ENCODE peak calls at places on chromosomes 7 and 10, in five cellular contexts. F is Peyer's patch, K is fibroblast of mammary gland, R is glutamatergic neuron, T is neural crest cell. G is an unnamed sample.

GRCh38 chr7:4274286-4274685 is 407.8 kb upstream of the FOXK1 start:
- DNase-seq in F (no peak), K (no peak), R (no peak), T (no peak), G (no peak)

GRCh38 chr10:58952162-58952561 is 224.3 kb upstream of the PHYHIPL start:
- DNase-seq in F (no peak), K (peak; percentile 65), R (no peak), T (no peak), G (no peak)

GRCh38 chr7:45086348-45087065 is 2.3 kb downstream of the NACAD start:
- DNase-seq in F (no peak), K (no peak), R (no peak), T (no peak), G (no peak)

GRCh38 chr10:126350216-126350992 is 37.9 kb downstream of the ADAM12 start:
- DNase-seq in F (no peak), K (peak; percentile 92), R (no peak), T (no peak), G (no peak)

GRCh38 chr10:22620929-22621328 is 93.4 kb downstream of the PIP4K2A start:
- DNase-seq in F (no peak), K (no peak), R (no peak), T (no peak), G (no peak)

GRCh38 chr7:44757311-44757710 is 8.7 kb downstream of the ZMIZ2 start:
- DNase-seq in F (no peak), K (no peak), R (no peak), T (no peak), G (no peak)

GRCh38 chr10:79229081-79229541 is 118.2 kb upstream of the PPIF start:
- DNase-seq in F (no peak), K (no peak), R (peak; percentile 65), T (no peak), G (no peak)

GRCh38 chr10:83680470-83680891 is 458.8 kb upstream of the GHITM start:
- DNase-seq in F (no peak), K (no peak), R (no peak), T (no peak), G (no peak)

GRCh38 chr7:104328308-104328969 is at the start of gene LHFPL3:
- DNase-seq in F (peak; percentile 39), K (no peak), R (peak; percentile 53), T (peak; percentile 18), G (peak; percentile 16)

GRCh38 chr7:38862666-38863065 is 46.3 kb downstream of the VPS41 start:
- DNase-seq in F (no peak), K (no peak), R (no peak), T (no peak), G (no peak)

GRCh38 chr10:102467971-102468438 is 16.7 kb upstream of the C10orf95 start:
- DNase-seq in F (peak; percentile 67), K (no peak), R (no peak), T (no peak), G (no peak)

GRCh38 chr7:97555845-97556431 is 175.9 kb upstream of the TAC1 start:
- DNase-seq in F (no peak), K (peak; percentile 8), R (no peak), T (no peak), G (no peak)

GRCh38 chr10:24358022-24358421 is 149.1 kb downstream of the KIAA1217 start:
- DNase-seq in F (no peak), K (no peak), R (no peak), T (no peak), G (no peak)

GRCh38 chr7:1591876-1592275 is 22.0 kb upstream of the PSMG3 start:
- DNase-seq in F (no peak), K (no peak), R (no peak), T (no peak), G (peak; percentile 18)

GRCh38 chr10:20855398-20856038 is 41.6 kb downstream of the NEBL start:
- DNase-seq in F (no peak), K (peak; percentile 60), R (no peak), T (no peak), G (no peak)

GRCh38 chr10:23695825-23696420 is 257.0 kb downstream of the OTUD1 start:
- DNase-seq in F (no peak), K (no peak), R (no peak), T (no peak), G (no peak)

GRCh38 chr10:52597189-52597863 is 175.3 kb downstream of the MBL2 start:
- DNase-seq in F (no peak), K (no peak), R (no peak), T (no peak), G (no peak)

GRCh38 chr7:121019018-121019417 is 30.5 kb downstream of the CPED1 start:
- DNase-seq in F (no peak), K (peak; percentile 90), R (no peak), T (no peak), G (no peak)

GRCh38 chr10:30812018-30812851 is 182.7 kb upstream of the LYZL2 start:
- DNase-seq in F (no peak), K (peak; percentile 97), R (no peak), T (no peak), G (no peak)

GRCh38 chr7:80960228-80960627 is 41.4 kb upstream of the SEMA3C start:
- DNase-seq in F (no peak), K (peak; percentile 50), R (no peak), T (no peak), G (no peak)

GRCh38 chr7:152395115-152395514 is 40.7 kb downstream of the KMT2C start:
- DNase-seq in F (no peak), K (peak; percentile 67), R (no peak), T (no peak), G (no peak)

GRCh38 chr10:23342213-23342884 is 2.2 kb downstream of the C10orf67 start:
- DNase-seq in F (no peak), K (no peak), R (no peak), T (no peak), G (no peak)

GRCh38 chr10:117884592-117884991 is 162.1 kb downstream of the RAB11FIP2 start:
- DNase-seq in F (no peak), K (no peak), R (no peak), T (no peak), G (no peak)

GRCh38 chr10:112299456-112299855 is 16.3 kb downstream of the TECTB start:
- DNase-seq in F (no peak), K (no peak), R (no peak), T (no peak), G (no peak)

GRCh38 chr10:94103902-94104301 is 110.2 kb downstream of the PLCE1 start:
- DNase-seq in F (no peak), K (peak; percentile 40), R (no peak), T (no peak), G (no peak)

GRCh38 chr10:126331101-126331500 is 57.2 kb downstream of the ADAM12 start:
- DNase-seq in F (no peak), K (peak; percentile 85), R (no peak), T (no peak), G (no peak)

GRCh38 chr10:124657806-124658205 is 86.4 kb downstream of the FAM53B start:
- DNase-seq in F (no peak), K (peak; percentile 53), R (no peak), T (no peak), G (no peak)

GRCh38 chr10:88178758-88179157 is 315.3 kb downstream of the PTEN start:
- DNase-seq in F (no peak), K (no peak), R (no peak), T (no peak), G (no peak)

GRCh38 chr7:9307131-9307530 is 873.7 kb downstream of the NXPH1 start:
- DNase-seq in F (no peak), K (no peak), R (no peak), T (no peak), G (no peak)

GRCh38 chr7:17144313-17144712 is 154.1 kb upstream of the AHR start:
- DNase-seq in F (no peak), K (peak; percentile 78), R (no peak), T (no peak), G (no peak)

GRCh38 chr7:149496642-149497391 is 792 bp downstream of the ZNF746 start:
- DNase-seq in F (peak; percentile 68), K (peak; percentile 12), R (peak; percentile 54), T (no peak), G (peak; percentile 38)

GRCh38 chr7:8261711-8262695 is at the start of gene ICA1:
- DNase-seq in F (peak; percentile 77), K (peak; percentile 13), R (peak; percentile 85), T (peak; percentile 61), G (peak; percentile 85)

GRCh38 chr7:43460733-43461348 is 122.1 kb upstream of the STK17A start:
- DNase-seq in F (no peak), K (no peak), R (no peak), T (no peak), G (no peak)

GRCh38 chr7:142586611-142587010 is 162.7 kb upstream of the PRSS1 start:
- DNase-seq in F (no peak), K (no peak), R (no peak), T (no peak), G (no peak)

GRCh38 chr7:142584765-142585164 is 164.5 kb upstream of the PRSS1 start:
- DNase-seq in F (no peak), K (peak; percentile 51), R (no peak), T (no peak), G (no peak)

GRCh38 chr7:142587578-142588191 is 161.6 kb upstream of the PRSS1 start:
- DNase-seq in F (no peak), K (peak; percentile 87), R (no peak), T (no peak), G (peak; percentile 36)

GRCh38 chr7:142583424-142583823 is 165.8 kb upstream of the PRSS1 start:
- DNase-seq in F (no peak), K (peak; percentile 93), R (no peak), T (no peak), G (no peak)

DNA sequence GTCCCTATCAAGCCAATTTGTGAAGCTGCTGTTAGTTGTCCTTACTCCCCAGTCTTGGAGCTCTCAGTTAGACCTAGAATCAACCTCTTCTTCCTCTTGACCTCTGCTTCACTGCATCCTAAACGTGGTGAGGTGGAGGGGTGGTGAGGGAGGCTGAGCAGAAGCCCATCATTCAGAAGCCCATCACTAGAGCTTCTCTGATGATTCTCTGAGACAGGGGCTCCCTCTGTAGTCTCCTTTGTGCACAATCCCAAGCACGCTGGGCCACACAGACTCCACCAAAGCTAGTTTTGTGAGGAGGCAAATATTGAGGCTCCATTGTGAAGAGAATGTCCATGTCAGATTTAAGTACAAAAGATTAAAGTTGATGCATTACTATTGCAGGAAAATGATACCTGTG is 163.8 kb upstream of the PRSS1 start:
- DNase-seq in F (no peak), K (no peak), R (no peak), T (no peak), G (no peak)
- TF ChIP-seq CTCF in F (no peak), K (peak; percentile 19), R (no peak), T (no peak), G (no peak)

GRCh38 chr7:22949944-22950343 is 64.0 kb downstream of the HYCC1 start:
- DNase-seq in F (no peak), K (no peak), R (no peak), T (no peak), G (no peak)
- TF ChIP-seq CTCF in F (no peak), K (peak; percentile 18), R (no peak), T (no peak), G (no peak)

DNA sequence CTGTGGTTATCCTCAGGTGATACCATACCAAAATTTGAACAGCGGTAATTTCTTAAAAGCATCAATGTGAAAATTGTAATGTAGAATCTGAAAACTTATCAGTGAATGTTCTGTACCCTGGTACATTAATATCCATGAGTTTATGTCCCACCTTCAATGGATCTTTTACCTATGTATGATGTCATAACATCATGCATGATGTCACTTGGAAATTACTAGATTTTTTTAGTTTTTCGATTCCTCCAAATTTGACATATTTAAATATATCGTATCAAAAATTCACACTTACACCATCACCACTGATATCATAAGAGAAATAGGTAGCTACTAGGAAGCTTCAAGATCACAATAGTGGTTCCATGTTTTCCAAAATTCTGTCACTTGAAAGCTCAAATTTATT is 95.0 kb upstream of the AKR1E2 start:
- DNase-seq in F (no peak), K (no peak), R (no peak), T (no peak), G (no peak)
- TF ChIP-seq CTCF in F (no peak), K (no peak), R (no peak), T (no peak), G (no peak)

GRCh38 chr10:93068411-93069244 is 5.1 kb upstream of the CYP26A1 start:
- DNase-seq in F (no peak), K (peak; percentile 49), R (peak; percentile 77), T (no peak), G (no peak)
- TF ChIP-seq CTCF in F (no peak), K (no peak), R (no peak), T (no peak), G (no peak)

G was measured in endothelial cell.